ENCODE peak calls at places on chromosomes 12 and 14, in five cellular contexts. J is uterus, D is ovary, X is endothelial cell of umbilical vein, Q is spleen. L is an unnamed sample.

GRCh38 chr12:98653866-98654493 is 8.9 kb downstream of the APAF1 start:
- DNase-seq in J (no peak), D (no peak), X (peak), Q (no peak), L (no peak)

GRCh38 chr12:117333331-117334000 is 28.0 kb downstream of the NOS1 start:
- DNase-seq in J (no peak), D (no peak), X (no peak), Q (peak), L (no peak)

GRCh38 chr14:68690106-68690960 is 102.5 kb downstream of the ZFP36L1 start:
- DNase-seq in J (peak), D (no peak), X (no peak), Q (no peak), L (no peak)

GRCh38 chr14:69321601-69322330 is 61.8 kb downstream of the GALNT16 start:
- DNase-seq in J (peak), D (no peak), X (no peak), Q (peak), L (peak)

GRCh38 chr14:89773644-89774316 is 180.8 kb downstream of the EFCAB11 start:
- DNase-seq in J (no peak), D (no peak), X (peak), Q (peak), L (no peak)

GRCh38 chr14:93207468-93208308 is 632 bp downstream of the UBR7 start:
- DNase-seq in J (no peak), D (no peak), X (peak), Q (no peak), L (no peak)

GRCh38 chr14:57736391-57736790 is 129.5 kb downstream of the SLC35F4 start:
- DNase-seq in J (no peak), D (no peak), X (no peak), Q (no peak), L (no peak)

GRCh38 chr14:22839159-22839779 is 2.9 kb downstream of the MMP14 start:
- DNase-seq in J (peak), D (no peak), X (no peak), Q (no peak), L (peak)

GRCh38 chr12:2092890-2093289 is 40.1 kb downstream of the CACNA1C start:
- DNase-seq in J (no peak), D (no peak), X (no peak), Q (no peak), L (peak)

GRCh38 chr12:86148612-86149011 is 107.6 kb downstream of the MGAT4C start:
- DNase-seq in J (no peak), D (no peak), X (no peak), Q (no peak), L (no peak)

GRCh38 chr12:85835810-85836715 is at the start of gene RASSF9:
- DNase-seq in J (peak), D (peak), X (peak), Q (no peak), L (peak)

GRCh38 chr12:117101953-117102833 is 3.0 kb upstream of the TESC start:
- DNase-seq in J (no peak), D (no peak), X (no peak), Q (peak), L (no peak)

GRCh38 chr14:86510503-86510902 is 980.6 kb downstream of the FLRT2 start:
- DNase-seq in J (peak), D (no peak), X (no peak), Q (no peak), L (no peak)

GRCh38 chr12:6752181-6752930 is 585 bp downstream of the MLF2 start:
- DNase-seq in J (peak), D (no peak), X (peak), Q (no peak), L (peak)

GRCh38 chr12:14906114-14906513 is 20.5 kb upstream of the MGP start:
- DNase-seq in J (no peak), D (no peak), X (no peak), Q (no peak), L (no peak)

GRCh38 chr12:124752437-124753229 is 111.0 kb downstream of the SCARB1 start:
- DNase-seq in J (no peak), D (no peak), X (no peak), Q (no peak), L (no peak)

GRCh38 chr14:50354527-50354926 is 42.2 kb downstream of the CDKL1 start:
- DNase-seq in J (no peak), D (no peak), X (no peak), Q (no peak), L (no peak)

GRCh38 chr14:69398818-69399210 is 322 bp downstream of the SLC39A9 start:
- DNase-seq in J (no peak), D (no peak), X (no peak), Q (no peak), L (no peak)

GRCh38 chr12:63918788-63919300 is 74.3 kb downstream of the SRGAP1 start:
- DNase-seq in J (no peak), D (no peak), X (peak), Q (no peak), L (no peak)

GRCh38 chr12:76726626-76727025 is 37.3 kb upstream of the ZDHHC17 start:
- DNase-seq in J (no peak), D (no peak), X (no peak), Q (no peak), L (no peak)

GRCh38 chr12:2613674-2614073 is 181.1 kb upstream of the FKBP4 start:
- DNase-seq in J (peak), D (no peak), X (peak), Q (no peak), L (no peak)

GRCh38 chr14:87745507-87746118 is 247.4 kb downstream of the GALC start:
- DNase-seq in J (no peak), D (no peak), X (no peak), Q (no peak), L (no peak)

GRCh38 chr12:27549231-27549800 is 25.3 kb downstream of the PPFIBP1 start:
- DNase-seq in J (no peak), D (no peak), X (peak), Q (no peak), L (no peak)

DNA sequence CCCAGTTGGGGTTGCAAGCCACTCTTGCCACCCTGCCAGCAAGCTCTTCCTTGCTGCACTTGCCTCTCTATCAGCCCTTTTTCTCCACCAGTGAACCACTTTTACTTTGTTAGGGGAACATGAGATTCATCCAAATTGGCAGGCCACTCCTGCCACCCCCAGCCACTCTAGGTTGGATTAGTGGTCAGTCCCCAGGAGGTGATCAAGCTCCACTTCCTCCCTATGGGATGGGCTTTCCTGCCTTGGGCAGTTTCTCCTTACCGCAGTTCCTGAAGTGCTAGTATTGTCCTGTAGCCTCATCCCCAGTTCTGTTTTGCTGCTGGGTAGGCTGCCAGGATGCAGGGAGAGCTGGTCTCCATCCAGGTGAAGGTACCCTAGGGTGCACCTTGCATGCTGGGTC is 104.5 kb downstream of the ALG10 start:
- DNase-seq in J (no peak), D (no peak), X (no peak), Q (no peak), L (no peak)
- H3K4me3 ChIP-seq in J (no peak), D (no peak), X (no peak), Q (no peak), L (no peak)

DNA sequence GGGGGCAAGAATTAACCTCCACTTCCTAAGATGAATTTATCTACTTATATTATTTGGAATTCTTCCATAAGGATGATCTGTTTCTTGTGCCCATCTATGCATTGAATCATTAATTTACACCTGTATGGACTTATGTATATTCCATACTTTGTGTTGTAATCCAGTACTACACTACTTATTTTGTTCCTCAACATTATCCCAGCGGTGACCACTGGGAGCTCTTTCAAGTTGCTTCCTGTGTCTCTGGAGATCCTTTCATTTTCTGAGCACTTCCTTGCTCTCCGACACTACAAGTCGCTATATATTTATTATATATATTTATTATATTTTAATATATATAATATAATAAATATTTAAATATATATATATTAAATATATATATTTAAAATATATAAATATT is 54.9 kb upstream of the SCN8A start:
- DNase-seq in J (no peak), D (no peak), X (no peak), Q (no peak), L (no peak)
- TF ChIP-seq CTCF in J (no peak), D (no peak), X (no peak), Q (no peak), L (no peak)

GRCh38 chr12:111436266-111436665 is 30.5 kb downstream of the SH2B3 start:
- DNase-seq in J (no peak), D (no peak), X (no peak), Q (no peak), L (no peak)

GRCh38 chr12:111434049-111434448 is 28.3 kb downstream of the SH2B3 start:
- DNase-seq in J (no peak), D (no peak), X (no peak), Q (no peak), L (no peak)

GRCh38 chr12:111436811-111437210 is 31.1 kb downstream of the SH2B3 start:
- DNase-seq in J (no peak), D (no peak), X (no peak), Q (peak), L (no peak)

GRCh38 chr12:111435661-111436201 is 30.0 kb downstream of the SH2B3 start:
- DNase-seq in J (no peak), D (no peak), X (no peak), Q (peak), L (no peak)

GRCh38 chr12:111434680-111435338 is 29.1 kb downstream of the SH2B3 start:
- DNase-seq in J (peak), D (peak), X (peak), Q (peak), L (peak)
- TF ChIP-seq POLR2A in J (peak), D (no peak), X (no peak), Q (peak), L (no peak)

DNA sequence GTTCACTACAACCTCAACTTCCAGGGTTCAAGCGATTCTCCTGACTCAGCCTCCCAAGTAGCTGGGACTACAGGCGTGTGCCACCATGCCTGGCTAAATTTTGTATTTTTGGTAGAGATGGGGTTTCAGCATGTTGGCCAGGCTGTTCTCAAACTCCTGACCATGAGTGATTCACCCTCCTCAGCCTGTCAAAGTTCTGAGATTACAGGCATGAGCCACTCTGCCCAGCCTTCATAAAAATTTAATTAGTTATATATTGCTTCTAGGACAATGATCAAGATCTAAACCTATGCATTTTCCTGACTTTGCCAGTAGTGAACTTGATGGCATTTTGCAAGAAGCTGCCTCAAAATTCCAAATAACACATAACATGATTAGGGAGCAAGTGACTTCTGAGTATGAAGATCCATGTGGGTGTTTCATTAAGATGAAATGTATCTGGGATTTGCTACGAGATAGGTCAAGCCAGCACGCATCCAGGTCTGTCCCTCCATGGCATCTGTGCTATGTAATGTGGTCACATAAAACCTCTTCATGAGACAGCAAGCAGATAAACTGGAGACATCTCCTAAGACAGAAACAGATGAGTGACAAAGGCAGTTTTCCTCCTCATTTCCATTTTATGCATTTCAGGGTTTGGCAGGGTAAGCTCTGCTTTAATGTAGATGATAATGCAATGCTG is 319.4 kb upstream of the ATP2B1 start:
- DNase-seq in J (no peak), D (no peak), X (no peak), Q (no peak), L (no peak)
- H3K4me3 ChIP-seq in J (no peak), D (no peak), X (no peak), Q (no peak), L (no peak)

GRCh38 chr12:100229036-100229635 is 28.5 kb downstream of the ACTR6 start:
- DNase-seq in J (no peak), D (no peak), X (no peak), Q (no peak), L (no peak)
- TF ChIP-seq CTCF in J (no peak), D (no peak), X (no peak), Q (no peak), L (no peak)

DNA sequence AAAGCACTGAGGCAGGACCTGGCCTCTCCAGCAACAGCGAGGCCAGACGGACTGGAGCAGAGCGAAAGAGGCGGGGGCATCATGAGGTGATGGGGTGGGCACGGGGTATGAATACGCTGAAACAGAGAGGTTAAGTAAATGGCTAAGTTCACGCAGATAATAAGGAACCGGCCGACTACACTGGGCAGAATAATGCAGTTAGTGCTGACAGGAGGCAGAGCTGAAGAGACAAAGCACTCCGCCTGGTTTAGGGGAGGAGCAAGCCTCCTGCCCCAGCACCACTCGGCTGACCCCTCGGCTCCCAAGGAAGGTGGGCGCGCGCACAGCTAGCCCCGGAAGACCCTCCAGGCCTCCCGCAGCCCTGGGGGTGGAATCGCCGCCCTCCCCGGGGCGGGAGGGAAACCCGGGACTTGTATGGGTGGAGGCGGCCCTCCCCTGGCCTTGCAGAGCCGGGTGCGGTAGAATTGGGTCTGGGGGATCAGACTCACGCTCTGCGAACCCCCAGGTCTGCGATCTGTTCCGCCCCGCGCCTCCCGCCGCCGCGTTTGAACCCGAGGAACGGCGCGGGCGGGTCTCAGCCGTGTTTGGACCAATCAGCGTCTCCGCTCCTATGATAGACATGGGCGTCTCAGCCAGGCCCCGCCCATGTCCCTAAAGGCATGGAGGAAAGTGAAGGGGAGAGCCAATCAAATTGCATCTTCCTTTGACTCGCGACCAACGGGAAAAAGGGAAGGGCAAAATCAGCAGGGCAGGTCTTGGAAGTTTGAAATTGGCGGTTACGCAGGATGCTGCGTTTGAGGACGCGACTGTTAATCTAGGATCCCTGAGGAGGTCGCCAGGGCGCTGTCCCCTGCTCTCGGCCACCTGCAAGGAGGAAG is at the start of gene CIT:
- DNase-seq in J (peak), D (peak), X (peak), Q (peak), L (peak)
- TF ChIP-seq POLR2A in J (no peak), D (no peak), X (no peak), Q (no peak), L (no peak)